ENCODE peak calls at places on chromosome 20, in six cellular contexts. S is germinal center, M is dermis blood vessel endothelial cell, H is memory B cell, J is C1 segment of cervical spinal cord, O is AG04450. E is an unnamed sample.
A peak's percentile ranks its signal among the peaks of the same experiment; 100 is the strongest.

GRCh38 chr20:19026901-19027644 is 185.4 kb upstream of the SLC24A3 start:
- DNase-seq in O (no peak), S (no peak), M (no peak), H (no peak), J (no peak), E (no peak)

GRCh38 chr20:24465730-24466129 is 3.7 kb upstream of the SYNDIG1 start:
- DNase-seq in M (no peak), J (peak; percentile 34), H (no peak), S (no peak), O (no peak), E (no peak)

GRCh38 chr20:20549267-20549612 is 163.2 kb downstream of the RALGAPA2 start:
- DNase-seq in J (no peak), M (no peak), H (no peak), S (no peak), O (no peak), E (peak; percentile 3)

GRCh38 chr20:51138576-51138975 is 115.7 kb upstream of the KCNG1 start:
- DNase-seq in M (no peak), O (no peak), J (no peak), H (no peak), S (no peak), E (no peak)

GRCh38 chr20:51631011-51631950 is 88.8 kb upstream of the NFATC2 start:
- DNase-seq in M (peak; percentile 100), S (no peak), H (no peak), O (peak; percentile 97), J (no peak), E (no peak)

GRCh38 chr20:57913156-57913930 is 203.5 kb upstream of the PMEPA1 start:
- DNase-seq in H (no peak), S (no peak), M (no peak), J (no peak), O (no peak), E (no peak)

GRCh38 chr20:62929051-62929538 is 2.8 kb upstream of the DIDO1 start:
- DNase-seq in H (no peak), S (peak; percentile 78), O (no peak), M (peak; percentile 62), J (peak; percentile 5), E (no peak)

GRCh38 chr20:56715309-56715708 is 86.2 kb downstream of the TFAP2C start:
- DNase-seq in J (no peak), M (no peak), O (no peak), S (no peak), H (no peak), E (no peak)

GRCh38 chr20:62923669-62924566 is 2.4 kb downstream of the DIDO1 start:
- DNase-seq in H (no peak), S (no peak), J (no peak), O (no peak), M (no peak), E (no peak)

GRCh38 chr20:17621229-17621968 is 51.5 kb downstream of the DSTN start:
- DNase-seq in M (no peak), O (no peak), S (no peak), J (no peak), H (no peak), E (no peak)

GRCh38 chr20:54251093-54251492 is 43.2 kb downstream of the PFDN4 start:
- DNase-seq in S (no peak), J (no peak), O (no peak), H (no peak), M (no peak), E (no peak)

GRCh38 chr20:34861386-34862084 is 11.1 kb downstream of the GGT7 start:
- DNase-seq in O (no peak), S (no peak), J (no peak), H (no peak), M (no peak), E (peak; percentile 92)

GRCh38 chr20:24111858-24112257 is 123.3 kb upstream of the GGTLC1 start:
- DNase-seq in S (no peak), H (no peak), M (no peak), O (no peak), J (no peak), E (no peak)

GRCh38 chr20:10611357-10611756 is 62.4 kb downstream of the JAG1 start:
- DNase-seq in H (no peak), S (no peak), M (peak; percentile 71), J (no peak), O (no peak), E (no peak)

GRCh38 chr20:23255658-23256385 is 94.8 kb upstream of the NXT1 start:
- DNase-seq in J (no peak), S (no peak), O (peak; percentile 78), M (peak; percentile 71), H (no peak), E (no peak)

GRCh38 chr20:62734336-62734735 is 25.7 kb downstream of the NTSR1 start:
- DNase-seq in J (no peak), H (no peak), M (no peak), S (no peak), O (no peak), E (no peak)